ENCODE peak calls at places on chromosomes 12 and 14, in six cellular contexts. C, O, N, D, X and I are unnamed samples. For H3K9me3 and H3K4me1, the result is how much of the 10 kb centered on the place peaks cover.

GRCh38 chr12:61808856-61809255 is 451.3 kb upstream of the USP15 start:
- DNase-seq in C (no peak), O (no peak), N (no peak), D (no peak), X (no peak), I (no peak)

GRCh38 chr12:22285871-22286270 is 48.6 kb downstream of the ST8SIA1 start:
- DNase-seq in C (no peak), O (no peak), N (no peak), D (no peak), X (no peak), I (no peak)

GRCh38 chr12:25759752-25760151 is 198.7 kb upstream of the RASSF8 start:
- DNase-seq in C (no peak), O (no peak), N (no peak), D (no peak), X (no peak), I (no peak)

GRCh38 chr12:25699454-25699853 is 146.4 kb upstream of the LMNTD1 start:
- DNase-seq in C (no peak), O (no peak), N (no peak), D (no peak), X (no peak), I (no peak)

GRCh38 chr14:81219821-81220487 is 805 bp downstream of the GTF2A1 start:
- DNase-seq in C (peak), O (no peak), N (peak), D (no peak), X (peak), I (peak)

GRCh38 chr12:57500213-57500612 is 12.3 kb downstream of the MARS1 start:
- DNase-seq in C (no peak), O (no peak), N (no peak), D (no peak), X (no peak), I (no peak)

GRCh38 chr12:114747156-114747555 is 63.2 kb upstream of the TBX3 start:
- DNase-seq in C (no peak), O (no peak), N (no peak), D (no peak), X (no peak), I (no peak)

GRCh38 chr12:116604151-116604550 is 45.0 kb downstream of the MAP1LC3B2 start:
- DNase-seq in C (peak), O (no peak), N (no peak), D (no peak), X (no peak), I (no peak)

GRCh38 chr14:104891121-104891551 is 26.1 kb downstream of the CEP170B start:
- DNase-seq in C (no peak), O (no peak), N (no peak), D (no peak), X (peak), I (no peak)

GRCh38 chr14:84877061-84877460 is 652.9 kb upstream of the FLRT2 start:
- DNase-seq in C (no peak), O (no peak), N (no peak), D (no peak), X (no peak), I (no peak)

GRCh38 chr12:116125981-116126566 is 151.4 kb downstream of the MED13L start:
- DNase-seq in C (no peak), O (no peak), N (no peak), D (no peak), X (no peak), I (no peak)

GRCh38 chr12:121455766-121456420 is 56.0 kb downstream of the RNF34 start:
- DNase-seq in C (no peak), O (no peak), N (no peak), D (no peak), X (no peak), I (no peak)

GRCh38 chr12:84605988-84606387 is 306.6 kb downstream of the SLC6A15 start:
- DNase-seq in C (no peak), O (no peak), N (no peak), D (no peak), X (no peak), I (no peak)

GRCh38 chr12:42104784-42105183 is 39.9 kb downstream of the GXYLT1 start:
- DNase-seq in C (peak), O (no peak), N (no peak), D (no peak), X (no peak), I (no peak)

GRCh38 chr12:94761559-94761958 is 111.2 kb upstream of the TMCC3 start:
- DNase-seq in C (peak), O (no peak), N (no peak), D (no peak), X (no peak), I (no peak)

GRCh38 chr12:19223018-19223417 is 93.5 kb downstream of the PLEKHA5 start:
- DNase-seq in C (peak), O (no peak), N (no peak), D (no peak), X (no peak), I (no peak)

GRCh38 chr12:45336331-45336730 is 120.4 kb downstream of the ANO6 start:
- DNase-seq in C (peak), O (no peak), N (no peak), D (no peak), X (no peak), I (no peak)

GRCh38 chr14:29927596-29928341 is at the start of gene PRKD1:
- DNase-seq in C (peak), O (peak), N (peak), D (peak), X (peak), I (peak)

GRCh38 chr14:72553161-72553560 is 340.7 kb downstream of the DPF3 start:
- DNase-seq in C (no peak), O (no peak), N (no peak), D (no peak), X (no peak), I (no peak)

GRCh38 chr12:115380509-115381120 is 696.6 kb upstream of the TBX3 start:
- DNase-seq in C (no peak), O (no peak), N (no peak), D (no peak), X (no peak), I (no peak)

GRCh38 chr12:30019386-30020140 is 235.8 kb upstream of the TMTC1 start:
- DNase-seq in C (no peak), O (no peak), N (no peak), D (no peak), X (no peak), I (no peak)

GRCh38 chr14:23712287-23712686 is 76.1 kb downstream of the DHRS2 start:
- DNase-seq in C (no peak), O (no peak), N (no peak), D (no peak), X (no peak), I (no peak)

GRCh38 chr12:48184549-48184922 is 1.1 kb downstream of the CCDC184 start:
- DNase-seq in C (no peak), O (no peak), N (no peak), D (no peak), X (no peak), I (no peak)

GRCh38 chr12:4214912-4215861 is 58.4 kb upstream of the CCND2 start:
- DNase-seq in C (no peak), O (no peak), N (peak), D (peak), X (peak), I (peak)

GRCh38 chr12:120903382-120903817 is 758 bp downstream of the SPPL3 start:
- DNase-seq in C (peak), O (peak), N (peak), D (peak), X (peak), I (peak)

GRCh38 chr12:53694746-53695145 is 18.9 kb upstream of the ATP5MC2 start:
- DNase-seq in C (no peak), O (no peak), N (no peak), D (no peak), X (no peak), I (no peak)

GRCh38 chr14:60332869-60333268 is 83.8 kb downstream of the PPM1A start:
- DNase-seq in C (no peak), O (no peak), N (no peak), D (no peak), X (no peak), I (no peak)

GRCh38 chr12:46107591-46107990 is 117.2 kb upstream of the SCAF11 start:
- DNase-seq in C (no peak), O (no peak), N (no peak), D (no peak), X (no peak), I (no peak)

GRCh38 chr12:57793920-57794319 is 11.3 kb downstream of the TSFM start:
- DNase-seq in C (no peak), O (no peak), N (no peak), D (no peak), X (no peak), I (no peak)

GRCh38 chr12:9134981-9135628 is 19.4 kb upstream of the A2M start:
- DNase-seq in C (no peak), O (no peak), N (no peak), D (no peak), X (no peak), I (peak)

GRCh38 chr12:751828-752672 is at the start of gene WNK1:
- DNase-seq in C (peak), O (peak), N (peak), D (peak), X (peak), I (peak)

DNA sequence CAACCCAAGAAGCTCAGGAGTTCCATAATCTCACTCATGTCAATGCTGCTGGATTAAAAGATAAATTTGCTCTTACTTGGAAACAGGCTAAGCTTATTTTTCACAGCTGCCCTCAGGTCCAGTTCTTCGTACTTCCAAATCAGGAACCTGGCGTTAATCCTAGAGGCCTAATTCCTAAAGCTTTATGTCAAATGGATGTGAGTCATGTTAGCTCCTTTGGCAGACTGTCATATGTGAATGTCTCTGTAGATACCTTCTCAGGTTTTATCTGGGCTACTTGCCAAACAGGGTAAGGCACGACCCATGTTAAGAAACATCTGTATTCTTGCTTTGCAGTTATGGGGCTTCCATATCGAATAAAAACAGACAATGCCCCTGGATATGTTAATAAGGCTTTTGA is 504.6 kb downstream of the ALG10 start:
- DNase-seq in C (no peak), O (no peak), N (no peak), D (no peak), X (no peak), I (no peak)
- H3K9me3 ChIP-seq in C (under half), O (under half), N (under half), D (under half), X (under half), I (under half)

GRCh38 chr12:6201775-6202292 is 1.6 kb downstream of the CD9 start:
- DNase-seq in C (no peak), O (no peak), N (no peak), D (no peak), X (peak), I (no peak)

GRCh38 chr12:6204533-6205143 is 4.4 kb downstream of the CD9 start:
- DNase-seq in C (no peak), O (no peak), N (no peak), D (no peak), X (no peak), I (no peak)

GRCh38 chr12:6202331-6202730 is 2.1 kb downstream of the CD9 start:
- DNase-seq in C (no peak), O (no peak), N (no peak), D (no peak), X (peak), I (no peak)

GRCh38 chr12:6201199-6201608 is 1.0 kb downstream of the CD9 start:
- DNase-seq in C (no peak), O (no peak), N (peak), D (no peak), X (peak), I (no peak)

DNA sequence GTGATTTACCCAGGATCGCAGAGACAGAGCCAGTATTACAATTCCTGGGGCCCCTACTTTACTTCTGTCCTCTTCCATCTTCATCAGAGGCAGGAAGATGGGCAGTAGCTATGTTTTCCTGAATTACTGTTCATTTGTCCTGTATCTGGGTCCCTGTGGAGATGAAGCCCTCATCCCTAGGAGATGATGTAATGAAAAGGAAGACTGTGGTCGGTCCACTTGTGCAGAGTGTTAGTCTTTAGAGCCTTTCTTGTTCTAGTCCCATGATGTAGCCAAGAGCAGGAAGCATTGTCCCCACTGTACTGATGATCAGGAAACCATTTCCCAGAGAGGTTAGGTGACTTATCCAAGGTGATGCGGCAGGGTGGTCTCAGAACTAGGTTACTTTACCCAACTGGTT is 2.6 kb downstream of the CD9 start:
- DNase-seq in C (no peak), O (no peak), N (no peak), D (no peak), X (no peak), I (no peak)
- H3K4me1 ChIP-seq in C (under half), O (under half), N (under half), D (under half), X (under half), I (under half)

GRCh38 chr14:19947413-19948090 is 16.8 kb downstream of the OR4K1 start:
- DNase-seq in C (no peak), O (no peak), N (no peak), D (no peak), X (no peak), I (no peak)
- H3K9me3 ChIP-seq in C (under half), O (under half), N (under half), D (under half), X (under half), I (under half)

DNA sequence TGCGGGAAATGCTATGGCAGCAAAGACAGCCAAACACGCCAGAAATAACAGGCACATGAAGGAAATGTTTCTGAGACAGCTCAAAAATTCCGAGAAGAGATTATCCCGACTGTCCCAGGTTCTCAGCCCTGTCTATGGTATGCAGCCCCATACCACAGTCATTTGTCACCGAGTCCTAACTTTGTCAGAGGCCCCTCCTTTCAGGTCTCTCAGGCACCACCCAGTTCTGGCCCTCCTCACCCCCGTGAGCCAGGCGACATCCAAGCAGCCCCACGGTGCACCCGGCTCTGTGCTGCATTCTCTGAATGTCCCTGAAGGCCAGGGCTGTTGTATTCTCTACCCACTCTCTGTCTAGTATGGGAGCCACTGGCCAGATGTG is 24.0 kb downstream of the SSH1 start:
- DNase-seq in C (peak), O (no peak), N (peak), D (peak), X (no peak), I (no peak)
- H3K4me1 ChIP-seq in C (under half), O (under half), N (under half), D (under half), X (under half), I (under half)

GRCh38 chr12:109890620-109891019 is 9.5 kb upstream of the TCHP start:
- DNase-seq in C (no peak), O (no peak), N (no peak), D (no peak), X (no peak), I (no peak)
- H3K9me3 ChIP-seq in C (under half), O (under half), N (under half), D (under half), X (under half), I (under half)